ENCODE peak calls at places on chromosomes 6 and 20, in six cellular contexts. One of them, this sample, is unnamed.

GRCh38 chr6:160043784-160044183 is 74.9 kb downstream of the IGF2R start:
- DNase-seq in myocyte: no peak
- DNase-seq in ovary: no peak
- DNase-seq in activated CD4-positive, alpha-beta T cell treated with anti-CD3 and anti-CD28 coated beads, Interleukin-2, amount 10 ng/mL, durations not matched to agents 24 days and 14 days: no peak
- DNase-seq in EH: no peak
- DNase-seq in T-cell: no peak
- DNase-seq in this sample: no peak

GRCh38 chr6:36201612-36202011 is 5.1 kb downstream of the BRPF3 start:
- DNase-seq in T-cell: no peak
- DNase-seq in activated CD4-positive, alpha-beta T cell treated with anti-CD3 and anti-CD28 coated beads, Interleukin-2, amount 10 ng/mL, durations not matched to agents 24 days and 14 days: no peak
- DNase-seq in myocyte: no peak
- DNase-seq in EH: no peak
- DNase-seq in ovary: no peak
- DNase-seq in this sample: no peak

GRCh38 chr6:45377041-45377554 is 636 bp downstream of the SUPT3H start:
- DNase-seq in activated CD4-positive, alpha-beta T cell treated with anti-CD3 and anti-CD28 coated beads, Interleukin-2, amount 10 ng/mL, durations not matched to agents 24 days and 14 days: no peak
- DNase-seq in EH: no peak
- DNase-seq in ovary: no peak
- DNase-seq in myocyte: no peak
- DNase-seq in T-cell: no peak
- DNase-seq in this sample: no peak

GRCh38 chr6:71181565-71181964 is 107.0 kb upstream of the OGFRL1 start:
- DNase-seq in EH: peak
- DNase-seq in T-cell: no peak
- DNase-seq in activated CD4-positive, alpha-beta T cell treated with anti-CD3 and anti-CD28 coated beads, Interleukin-2, amount 10 ng/mL, durations not matched to agents 24 days and 14 days: no peak
- DNase-seq in myocyte: peak
- DNase-seq in ovary: no peak
- DNase-seq in this sample: no peak

GRCh38 chr6:37570801-37571200 is 71.1 kb upstream of the CCDC167 start:
- DNase-seq in myocyte: no peak
- DNase-seq in activated CD4-positive, alpha-beta T cell treated with anti-CD3 and anti-CD28 coated beads, Interleukin-2, amount 10 ng/mL, durations not matched to agents 24 days and 14 days: no peak
- DNase-seq in EH: no peak
- DNase-seq in T-cell: no peak
- DNase-seq in ovary: no peak
- DNase-seq in this sample: no peak

GRCh38 chr6:160069050-160069454 is 52.6 kb upstream of the SLC22A1 start:
- DNase-seq in activated CD4-positive, alpha-beta T cell treated with anti-CD3 and anti-CD28 coated beads, Interleukin-2, amount 10 ng/mL, durations not matched to agents 24 days and 14 days: peak
- DNase-seq in T-cell: peak
- DNase-seq in myocyte: no peak
- DNase-seq in ovary: no peak
- DNase-seq in EH: no peak
- DNase-seq in this sample: no peak

GRCh38 chr6:11854418-11855165 is 76.0 kb upstream of the ADTRP start:
- DNase-seq in T-cell: no peak
- DNase-seq in ovary: no peak
- DNase-seq in activated CD4-positive, alpha-beta T cell treated with anti-CD3 and anti-CD28 coated beads, Interleukin-2, amount 10 ng/mL, durations not matched to agents 24 days and 14 days: no peak
- DNase-seq in EH: peak
- DNase-seq in myocyte: peak
- DNase-seq in this sample: no peak

GRCh38 chr6:89650579-89650978 is 12.0 kb upstream of the LYRM2 start:
- DNase-seq in myocyte: no peak
- DNase-seq in activated CD4-positive, alpha-beta T cell treated with anti-CD3 and anti-CD28 coated beads, Interleukin-2, amount 10 ng/mL, durations not matched to agents 24 days and 14 days: no peak
- DNase-seq in T-cell: no peak
- DNase-seq in EH: no peak
- DNase-seq in ovary: no peak
- DNase-seq in this sample: no peak

GRCh38 chr6:138909975-138910374 is 78.1 kb downstream of the REPS1 start:
- DNase-seq in myocyte: no peak
- DNase-seq in activated CD4-positive, alpha-beta T cell treated with anti-CD3 and anti-CD28 coated beads, Interleukin-2, amount 10 ng/mL, durations not matched to agents 24 days and 14 days: no peak
- DNase-seq in ovary: no peak
- DNase-seq in T-cell: no peak
- DNase-seq in EH: no peak
- DNase-seq in this sample: no peak

GRCh38 chr20:37681384-37681977 is 12.3 kb upstream of the CTNNBL1 start:
- DNase-seq in ovary: no peak
- DNase-seq in activated CD4-positive, alpha-beta T cell treated with anti-CD3 and anti-CD28 coated beads, Interleukin-2, amount 10 ng/mL, durations not matched to agents 24 days and 14 days: no peak
- DNase-seq in T-cell: no peak
- DNase-seq in myocyte: peak
- DNase-seq in EH: no peak
- DNase-seq in this sample: no peak

GRCh38 chr6:147005499-147005898 is 198.7 kb upstream of the STXBP5 start:
- DNase-seq in EH: no peak
- DNase-seq in T-cell: no peak
- DNase-seq in activated CD4-positive, alpha-beta T cell treated with anti-CD3 and anti-CD28 coated beads, Interleukin-2, amount 10 ng/mL, durations not matched to agents 24 days and 14 days: no peak
- DNase-seq in myocyte: no peak
- DNase-seq in ovary: no peak
- DNase-seq in this sample: no peak

GRCh38 chr20:43681468-43681942 is 14.6 kb downstream of the MYBL2 start:
- DNase-seq in myocyte: peak
- DNase-seq in activated CD4-positive, alpha-beta T cell treated with anti-CD3 and anti-CD28 coated beads, Interleukin-2, amount 10 ng/mL, durations not matched to agents 24 days and 14 days: no peak
- DNase-seq in T-cell: peak
- DNase-seq in EH: peak
- DNase-seq in ovary: no peak
- DNase-seq in this sample: no peak

GRCh38 chr20:14720251-14720650 is 382.8 kb upstream of the FLRT3 start:
- DNase-seq in myocyte: no peak
- DNase-seq in activated CD4-positive, alpha-beta T cell treated with anti-CD3 and anti-CD28 coated beads, Interleukin-2, amount 10 ng/mL, durations not matched to agents 24 days and 14 days: no peak
- DNase-seq in T-cell: no peak
- DNase-seq in EH: no peak
- DNase-seq in ovary: no peak
- DNase-seq in this sample: no peak

GRCh38 chr20:24503352-24503931 is 34.0 kb downstream of the SYNDIG1 start:
- DNase-seq in EH: peak
- DNase-seq in T-cell: no peak
- DNase-seq in activated CD4-positive, alpha-beta T cell treated with anti-CD3 and anti-CD28 coated beads, Interleukin-2, amount 10 ng/mL, durations not matched to agents 24 days and 14 days: no peak
- DNase-seq in ovary: no peak
- DNase-seq in myocyte: peak
- DNase-seq in this sample: no peak

GRCh38 chr6:67663105-67663895 is 971.8 kb upstream of the ADGRB3 start:
- DNase-seq in activated CD4-positive, alpha-beta T cell treated with anti-CD3 and anti-CD28 coated beads, Interleukin-2, amount 10 ng/mL, durations not matched to agents 24 days and 14 days: no peak
- DNase-seq in T-cell: no peak
- DNase-seq in EH: no peak
- DNase-seq in myocyte: no peak
- DNase-seq in ovary: no peak
- DNase-seq in this sample: no peak

GRCh38 chr6:160054913-160055312 is 66.7 kb upstream of the SLC22A1 start:
- DNase-seq in activated CD4-positive, alpha-beta T cell treated with anti-CD3 and anti-CD28 coated beads, Interleukin-2, amount 10 ng/mL, durations not matched to agents 24 days and 14 days: no peak
- DNase-seq in myocyte: no peak
- DNase-seq in T-cell: no peak
- DNase-seq in EH: no peak
- DNase-seq in ovary: no peak
- DNase-seq in this sample: no peak

GRCh38 chr6:147709396-147710272 is 201.1 kb downstream of the SAMD5 start:
- DNase-seq in myocyte: no peak
- DNase-seq in EH: no peak
- DNase-seq in ovary: no peak
- DNase-seq in activated CD4-positive, alpha-beta T cell treated with anti-CD3 and anti-CD28 coated beads, Interleukin-2, amount 10 ng/mL, durations not matched to agents 24 days and 14 days: no peak
- DNase-seq in T-cell: no peak
- DNase-seq in this sample: no peak

GRCh38 chr6:133339543-133340384 is 98.6 kb downstream of the EYA4 start:
- DNase-seq in EH: no peak
- DNase-seq in myocyte: no peak
- DNase-seq in T-cell: no peak
- DNase-seq in activated CD4-positive, alpha-beta T cell treated with anti-CD3 and anti-CD28 coated beads, Interleukin-2, amount 10 ng/mL, durations not matched to agents 24 days and 14 days: no peak
- DNase-seq in ovary: no peak
- DNase-seq in this sample: no peak

GRCh38 chr6:105038259-105038658 is 81.4 kb downstream of the LIN28B start:
- DNase-seq in EH: no peak
- DNase-seq in ovary: no peak
- DNase-seq in activated CD4-positive, alpha-beta T cell treated with anti-CD3 and anti-CD28 coated beads, Interleukin-2, amount 10 ng/mL, durations not matched to agents 24 days and 14 days: no peak
- DNase-seq in T-cell: no peak
- DNase-seq in myocyte: peak
- DNase-seq in this sample: no peak

GRCh38 chr6:12075067-12075563 is 63.0 kb downstream of the HIVEP1 start:
- DNase-seq in T-cell: peak
- DNase-seq in activated CD4-positive, alpha-beta T cell treated with anti-CD3 and anti-CD28 coated beads, Interleukin-2, amount 10 ng/mL, durations not matched to agents 24 days and 14 days: peak
- DNase-seq in myocyte: no peak
- DNase-seq in ovary: no peak
- DNase-seq in EH: peak
- DNase-seq in this sample: no peak

GRCh38 chr6:150443621-150444020 is 74.8 kb downstream of the IYD start:
- DNase-seq in myocyte: no peak
- DNase-seq in ovary: no peak
- DNase-seq in T-cell: no peak
- DNase-seq in EH: no peak
- DNase-seq in activated CD4-positive, alpha-beta T cell treated with anti-CD3 and anti-CD28 coated beads, Interleukin-2, amount 10 ng/mL, durations not matched to agents 24 days and 14 days: no peak
- DNase-seq in this sample: no peak

GRCh38 chr6:104134876-104135275 is 724.8 kb downstream of the HACE1 start:
- DNase-seq in T-cell: no peak
- DNase-seq in ovary: no peak
- DNase-seq in activated CD4-positive, alpha-beta T cell treated with anti-CD3 and anti-CD28 coated beads, Interleukin-2, amount 10 ng/mL, durations not matched to agents 24 days and 14 days: no peak
- DNase-seq in EH: no peak
- DNase-seq in myocyte: no peak
- DNase-seq in this sample: no peak

GRCh38 chr6:32386040-32386439 is 14.3 kb upstream of the TSBP1 start:
- DNase-seq in myocyte: no peak
- DNase-seq in T-cell: no peak
- DNase-seq in EH: no peak
- DNase-seq in ovary: no peak
- DNase-seq in activated CD4-positive, alpha-beta T cell treated with anti-CD3 and anti-CD28 coated beads, Interleukin-2, amount 10 ng/mL, durations not matched to agents 24 days and 14 days: no peak
- DNase-seq in this sample: no peak

GRCh38 chr6:40931927-40932326 is 107.1 kb downstream of the UNC5CL start:
- DNase-seq in activated CD4-positive, alpha-beta T cell treated with anti-CD3 and anti-CD28 coated beads, Interleukin-2, amount 10 ng/mL, durations not matched to agents 24 days and 14 days: no peak
- DNase-seq in EH: peak
- DNase-seq in myocyte: no peak
- DNase-seq in ovary: no peak
- DNase-seq in T-cell: no peak
- DNase-seq in this sample: no peak

GRCh38 chr6:44733868-44734267 is 346.4 kb downstream of the CDC5L start:
- DNase-seq in ovary: no peak
- DNase-seq in myocyte: peak
- DNase-seq in EH: no peak
- DNase-seq in T-cell: no peak
- DNase-seq in activated CD4-positive, alpha-beta T cell treated with anti-CD3 and anti-CD28 coated beads, Interleukin-2, amount 10 ng/mL, durations not matched to agents 24 days and 14 days: no peak
- DNase-seq in this sample: no peak

GRCh38 chr6:166162599-166163342 is 4.9 kb downstream of the TBXT start:
- DNase-seq in myocyte: no peak
- DNase-seq in EH: no peak
- DNase-seq in ovary: no peak
- DNase-seq in activated CD4-positive, alpha-beta T cell treated with anti-CD3 and anti-CD28 coated beads, Interleukin-2, amount 10 ng/mL, durations not matched to agents 24 days and 14 days: no peak
- DNase-seq in T-cell: no peak
- DNase-seq in this sample: no peak

GRCh38 chr6:122657601-122658000 is 47.4 kb downstream of the PKIB start:
- DNase-seq in activated CD4-positive, alpha-beta T cell treated with anti-CD3 and anti-CD28 coated beads, Interleukin-2, amount 10 ng/mL, durations not matched to agents 24 days and 14 days: no peak
- DNase-seq in ovary: no peak
- DNase-seq in myocyte: no peak
- DNase-seq in EH: peak
- DNase-seq in T-cell: no peak
- DNase-seq in this sample: no peak

GRCh38 chr20:36439040-36439730 is 102.1 kb upstream of the MYL9 start:
- DNase-seq in activated CD4-positive, alpha-beta T cell treated with anti-CD3 and anti-CD28 coated beads, Interleukin-2, amount 10 ng/mL, durations not matched to agents 24 days and 14 days: peak
- DNase-seq in EH: peak
- DNase-seq in myocyte: peak
- DNase-seq in ovary: peak
- DNase-seq in T-cell: peak
- DNase-seq in this sample: peak

GRCh38 chr6:64258752-64259151 is 623.1 kb downstream of the PHF3 start:
- DNase-seq in T-cell: no peak
- DNase-seq in ovary: no peak
- DNase-seq in myocyte: no peak
- DNase-seq in EH: no peak
- DNase-seq in activated CD4-positive, alpha-beta T cell treated with anti-CD3 and anti-CD28 coated beads, Interleukin-2, amount 10 ng/mL, durations not matched to agents 24 days and 14 days: no peak
- DNase-seq in this sample: no peak

GRCh38 chr6:48535569-48535968 is 424.6 kb upstream of the PTCHD4 start:
- DNase-seq in activated CD4-positive, alpha-beta T cell treated with anti-CD3 and anti-CD28 coated beads, Interleukin-2, amount 10 ng/mL, durations not matched to agents 24 days and 14 days: no peak
- DNase-seq in EH: peak
- DNase-seq in ovary: no peak
- DNase-seq in T-cell: no peak
- DNase-seq in myocyte: peak
- DNase-seq in this sample: no peak

GRCh38 chr6:131062245-131063027 is 609 bp downstream of the EPB41L2 start:
- DNase-seq in ovary: peak
- DNase-seq in T-cell: peak
- DNase-seq in myocyte: no peak
- DNase-seq in EH: no peak
- DNase-seq in activated CD4-positive, alpha-beta T cell treated with anti-CD3 and anti-CD28 coated beads, Interleukin-2, amount 10 ng/mL, durations not matched to agents 24 days and 14 days: peak
- DNase-seq in this sample: peak

GRCh38 chr6:37525460-37526357 is 26.0 kb upstream of the CCDC167 start:
- DNase-seq in T-cell: no peak
- DNase-seq in ovary: no peak
- DNase-seq in activated CD4-positive, alpha-beta T cell treated with anti-CD3 and anti-CD28 coated beads, Interleukin-2, amount 10 ng/mL, durations not matched to agents 24 days and 14 days: peak
- DNase-seq in EH: peak
- DNase-seq in myocyte: peak
- DNase-seq in this sample: no peak

GRCh38 chr20:2303693-2304092 is 7.9 kb downstream of the TGM3 start:
- DNase-seq in ovary: no peak
- DNase-seq in activated CD4-positive, alpha-beta T cell treated with anti-CD3 and anti-CD28 coated beads, Interleukin-2, amount 10 ng/mL, durations not matched to agents 24 days and 14 days: no peak
- DNase-seq in myocyte: no peak
- DNase-seq in EH: no peak
- DNase-seq in T-cell: no peak
- DNase-seq in this sample: no peak

GRCh38 chr6:31666337-31666960 is 569 bp downstream of the CSNK2B start:
- DNase-seq in ovary: no peak
- DNase-seq in EH: peak
- DNase-seq in activated CD4-positive, alpha-beta T cell treated with anti-CD3 and anti-CD28 coated beads, Interleukin-2, amount 10 ng/mL, durations not matched to agents 24 days and 14 days: peak
- DNase-seq in myocyte: no peak
- DNase-seq in T-cell: no peak
- DNase-seq in this sample: no peak